ENCODE peak calls at places on chromosome 17, in five cellular contexts. One of them, this sample, is unnamed.
A peak's percentile ranks its signal among the peaks of the same experiment; 100 is the strongest.

GRCh38 chr17:53749178-53749577 is 73.5 kb upstream of the KIF2B start:
- DNase-seq in BE2C: peak; percentile 67
- DNase-seq in heart left ventricle: no peak
- DNase-seq in A673: peak; percentile 40
- DNase-seq in lower lobe of right lung: no peak
- DNase-seq in this sample: no peak

GRCh38 chr17:9957244-9957643 is 52.2 kb upstream of the RCVRN start:
- DNase-seq in BE2C: no peak
- DNase-seq in heart left ventricle: no peak
- DNase-seq in A673: no peak
- DNase-seq in lower lobe of right lung: no peak
- DNase-seq in this sample: no peak

GRCh38 chr17:61862105-61862574 is 1.2 kb downstream of the BRIP1 start:
- DNase-seq in BE2C: no peak
- DNase-seq in heart left ventricle: no peak
- DNase-seq in A673: no peak
- DNase-seq in lower lobe of right lung: no peak
- DNase-seq in this sample: no peak

GRCh38 chr17:57086069-57086930 is 1.3 kb downstream of the AKAP1 start:
- DNase-seq in BE2C: peak; percentile 21
- DNase-seq in heart left ventricle: no peak
- DNase-seq in A673: peak; percentile 40
- DNase-seq in lower lobe of right lung: peak; percentile 58
- DNase-seq in this sample: peak; percentile 28

GRCh38 chr17:65365209-65365608 is 196.2 kb downstream of the AXIN2 start:
- DNase-seq in BE2C: no peak
- DNase-seq in heart left ventricle: no peak
- DNase-seq in A673: peak; percentile 96
- DNase-seq in lower lobe of right lung: no peak
- DNase-seq in this sample: no peak

GRCh38 chr17:41009301-41009760 is 403 bp upstream of the KRTAP3-1 start:
- DNase-seq in BE2C: no peak
- DNase-seq in heart left ventricle: no peak
- DNase-seq in A673: no peak
- DNase-seq in lower lobe of right lung: no peak
- DNase-seq in this sample: no peak

GRCh38 chr17:38464251-38464722 is 36.0 kb downstream of the ARHGAP23 start:
- DNase-seq in BE2C: peak; percentile 73
- DNase-seq in heart left ventricle: peak; percentile 69
- DNase-seq in A673: no peak
- DNase-seq in lower lobe of right lung: no peak
- DNase-seq in this sample: no peak

GRCh38 chr17:49696233-49696761 is 11.5 kb downstream of the SLC35B1 start:
- DNase-seq in BE2C: no peak
- DNase-seq in heart left ventricle: no peak
- DNase-seq in A673: no peak
- DNase-seq in lower lobe of right lung: no peak
- DNase-seq in this sample: no peak

GRCh38 chr17:27319536-27320221 is 25.8 kb downstream of the WSB1 start:
- DNase-seq in BE2C: peak; percentile 18
- DNase-seq in heart left ventricle: peak; percentile 84
- DNase-seq in A673: no peak
- DNase-seq in lower lobe of right lung: peak; percentile 77
- DNase-seq in this sample: no peak

GRCh38 chr17:68777243-68777855 is 176.2 kb upstream of the FAM20A start:
- DNase-seq in BE2C: peak; percentile 40
- DNase-seq in heart left ventricle: peak; percentile 67
- DNase-seq in A673: peak; percentile 97
- DNase-seq in lower lobe of right lung: no peak
- DNase-seq in this sample: peak; percentile 73

GRCh38 chr17:205817-206216 is 24.4 kb upstream of the DOC2B start:
- DNase-seq in BE2C: no peak
- DNase-seq in heart left ventricle: no peak
- DNase-seq in A673: no peak
- DNase-seq in lower lobe of right lung: no peak
- DNase-seq in this sample: no peak

GRCh38 chr17:44444735-44445105 is 55.3 kb upstream of the ITGA2B start:
- DNase-seq in BE2C: no peak
- DNase-seq in heart left ventricle: no peak
- DNase-seq in A673: no peak
- DNase-seq in lower lobe of right lung: no peak
- DNase-seq in this sample: no peak

GRCh38 chr17:63995626-63996025 is 2.5 kb upstream of the PRR29 start:
- DNase-seq in BE2C: no peak
- DNase-seq in heart left ventricle: no peak
- DNase-seq in A673: no peak
- DNase-seq in lower lobe of right lung: peak; percentile 28
- DNase-seq in this sample: no peak

DNA sequence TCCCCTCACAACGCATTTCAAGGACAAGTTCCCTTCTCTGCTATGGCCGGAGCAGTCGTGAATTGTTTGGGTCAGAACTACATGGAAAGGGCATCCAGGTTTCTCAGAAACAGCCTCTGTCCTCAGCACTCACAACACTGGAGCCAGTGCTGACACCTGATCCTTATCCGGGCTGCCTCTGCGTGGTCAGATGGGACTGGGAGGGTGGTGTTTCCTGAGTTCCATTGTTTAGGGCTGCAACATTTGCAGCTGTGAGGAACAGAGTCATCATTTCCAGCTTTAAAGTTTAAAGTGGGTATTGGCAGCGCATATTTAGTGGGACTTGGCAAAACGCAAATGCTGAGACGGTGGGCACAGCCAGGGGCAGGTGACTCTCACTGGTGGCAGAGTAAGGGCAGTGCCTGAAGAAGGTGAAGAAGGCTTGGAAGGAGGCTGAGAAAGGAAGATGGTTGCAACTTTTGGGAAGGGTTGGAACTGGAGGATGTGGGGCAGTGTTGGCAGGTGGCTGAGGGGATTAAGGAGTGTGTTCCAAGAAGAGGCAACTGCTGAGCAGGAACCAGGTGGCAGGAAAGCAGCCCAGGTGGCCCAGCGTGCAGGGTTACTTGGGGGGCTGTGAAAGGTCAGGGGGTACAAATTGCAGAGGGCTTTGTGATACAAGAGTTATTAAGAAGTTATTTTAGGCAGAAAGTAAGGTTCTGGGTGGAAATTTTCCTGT is 28.4 kb downstream of the WSCD1 start:
- DNase-seq in BE2C: no peak
- DNase-seq in heart left ventricle: peak; percentile 70
- DNase-seq in A673: no peak
- DNase-seq in lower lobe of right lung: no peak
- DNase-seq in this sample: peak; percentile 47
- TF ChIP-seq CTCF in BE2C: no peak
- TF ChIP-seq CTCF in heart left ventricle: no peak
- TF ChIP-seq CTCF in A673: no peak
- TF ChIP-seq CTCF in lower lobe of right lung: no peak
- TF ChIP-seq CTCF in this sample: no peak

GRCh38 chr17:2837147-2837561 is 40.9 kb downstream of the RAP1GAP2 start:
- DNase-seq in BE2C: no peak
- DNase-seq in heart left ventricle: no peak
- DNase-seq in A673: no peak
- DNase-seq in lower lobe of right lung: no peak
- DNase-seq in this sample: no peak
- TF ChIP-seq CTCF in BE2C: no peak
- TF ChIP-seq CTCF in heart left ventricle: no peak
- TF ChIP-seq CTCF in A673: no peak
- TF ChIP-seq CTCF in lower lobe of right lung: no peak
- TF ChIP-seq CTCF in this sample: no peak

GRCh38 chr17:16286947-16287562 is 66.2 kb downstream of the CENPV start:
- DNase-seq in BE2C: peak; percentile 82
- DNase-seq in heart left ventricle: peak; percentile 32
- DNase-seq in A673: no peak
- DNase-seq in lower lobe of right lung: no peak
- DNase-seq in this sample: no peak
- TF ChIP-seq CTCF in BE2C: peak; percentile 26
- TF ChIP-seq CTCF in heart left ventricle: no peak
- TF ChIP-seq CTCF in A673: no peak
- TF ChIP-seq CTCF in lower lobe of right lung: peak; percentile 9
- TF ChIP-seq CTCF in this sample: no peak

GRCh38 chr17:21289902-21290571 is 5.5 kb downstream of the MAP2K3 start:
- DNase-seq in BE2C: no peak
- DNase-seq in heart left ventricle: peak; percentile 82
- DNase-seq in A673: no peak
- DNase-seq in lower lobe of right lung: no peak
- DNase-seq in this sample: no peak
- TF ChIP-seq CTCF in BE2C: no peak
- TF ChIP-seq CTCF in heart left ventricle: peak; percentile 9
- TF ChIP-seq CTCF in A673: no peak
- TF ChIP-seq CTCF in lower lobe of right lung: no peak
- TF ChIP-seq CTCF in this sample: no peak

GRCh38 chr17:67488161-67488560 is 111.1 kb downstream of the PITPNC1 start:
- DNase-seq in BE2C: peak; percentile 91
- DNase-seq in heart left ventricle: peak; percentile 43
- DNase-seq in A673: no peak
- DNase-seq in lower lobe of right lung: no peak
- DNase-seq in this sample: no peak
- TF ChIP-seq CTCF in BE2C: no peak
- TF ChIP-seq CTCF in heart left ventricle: no peak
- TF ChIP-seq CTCF in A673: no peak
- TF ChIP-seq CTCF in lower lobe of right lung: no peak
- TF ChIP-seq CTCF in this sample: no peak

DNA sequence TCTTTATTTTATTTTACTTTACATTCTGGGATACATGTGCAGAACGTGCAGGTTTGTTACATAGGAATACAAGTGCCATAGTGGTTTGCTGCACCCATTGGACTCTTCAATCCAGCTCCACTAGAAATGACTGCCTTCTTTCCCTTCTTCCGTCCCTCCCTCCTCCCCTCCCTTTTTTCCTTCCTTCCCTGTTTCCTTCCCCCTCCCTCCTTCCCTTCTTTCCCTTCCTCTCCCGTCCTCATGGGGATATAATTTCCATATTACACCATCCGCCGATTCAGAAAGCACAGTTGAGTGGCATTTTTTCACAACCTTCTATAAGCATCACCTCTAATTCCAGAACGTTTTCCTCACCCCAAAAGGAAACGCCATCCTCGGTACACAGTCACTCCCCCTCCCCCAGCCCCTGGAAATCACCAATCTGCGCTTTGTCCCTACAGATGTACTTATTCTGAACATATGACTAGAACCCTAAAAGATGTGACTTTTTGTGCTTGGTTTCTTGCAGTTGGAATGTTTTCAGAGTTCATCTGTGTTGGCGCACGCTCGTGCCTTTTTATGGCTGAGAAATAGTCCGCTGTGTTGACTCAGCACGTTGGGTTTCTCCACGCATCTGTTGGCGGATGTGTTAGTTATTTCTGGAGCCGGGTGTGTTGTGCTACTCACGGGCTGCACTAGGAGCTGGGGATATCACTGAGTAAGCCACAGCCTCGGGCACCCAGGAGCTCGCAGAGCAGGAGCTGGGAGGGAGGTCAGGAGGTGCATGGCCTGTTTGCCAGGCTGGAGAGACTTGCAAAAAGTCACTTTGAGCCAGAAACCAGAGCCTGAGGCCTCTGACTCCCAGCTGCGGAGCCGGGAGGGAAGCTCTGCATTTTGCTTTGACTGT is 336.4 kb downstream of the SEC14L1 start:
- DNase-seq in BE2C: peak; percentile 93
- DNase-seq in heart left ventricle: peak; percentile 73
- DNase-seq in A673: peak; percentile 43
- DNase-seq in lower lobe of right lung: no peak
- DNase-seq in this sample: no peak
- TF ChIP-seq CTCF in BE2C: no peak
- TF ChIP-seq CTCF in heart left ventricle: no peak
- TF ChIP-seq CTCF in A673: no peak
- TF ChIP-seq CTCF in lower lobe of right lung: no peak
- TF ChIP-seq CTCF in this sample: no peak

GRCh38 chr17:74836691-74837467 is 22.8 kb downstream of the GRIN2C start:
- DNase-seq in BE2C: no peak
- DNase-seq in heart left ventricle: no peak
- DNase-seq in A673: no peak
- DNase-seq in lower lobe of right lung: no peak
- DNase-seq in this sample: no peak

GRCh38 chr17:74838275-74838674 is 21.4 kb downstream of the GRIN2C start:
- DNase-seq in BE2C: no peak
- DNase-seq in heart left ventricle: no peak
- DNase-seq in A673: no peak
- DNase-seq in lower lobe of right lung: no peak
- DNase-seq in this sample: no peak

GRCh38 chr17:74839955-74840354 is 19.7 kb downstream of the GRIN2C start:
- DNase-seq in BE2C: no peak
- DNase-seq in heart left ventricle: no peak
- DNase-seq in A673: no peak
- DNase-seq in lower lobe of right lung: no peak
- DNase-seq in this sample: no peak

GRCh38 chr17:74833501-74834361 is 26.0 kb downstream of the GRIN2C start:
- DNase-seq in BE2C: no peak
- DNase-seq in heart left ventricle: no peak
- DNase-seq in A673: no peak
- DNase-seq in lower lobe of right lung: peak; percentile 63
- DNase-seq in this sample: no peak

GRCh38 chr17:74836191-74836590 is 23.5 kb downstream of the GRIN2C start:
- DNase-seq in BE2C: no peak
- DNase-seq in heart left ventricle: no peak
- DNase-seq in A673: no peak
- DNase-seq in lower lobe of right lung: no peak
- DNase-seq in this sample: no peak
- TF ChIP-seq CTCF in BE2C: no peak
- TF ChIP-seq CTCF in heart left ventricle: no peak
- TF ChIP-seq CTCF in A673: no peak
- TF ChIP-seq CTCF in lower lobe of right lung: no peak
- TF ChIP-seq CTCF in this sample: no peak

DNA sequence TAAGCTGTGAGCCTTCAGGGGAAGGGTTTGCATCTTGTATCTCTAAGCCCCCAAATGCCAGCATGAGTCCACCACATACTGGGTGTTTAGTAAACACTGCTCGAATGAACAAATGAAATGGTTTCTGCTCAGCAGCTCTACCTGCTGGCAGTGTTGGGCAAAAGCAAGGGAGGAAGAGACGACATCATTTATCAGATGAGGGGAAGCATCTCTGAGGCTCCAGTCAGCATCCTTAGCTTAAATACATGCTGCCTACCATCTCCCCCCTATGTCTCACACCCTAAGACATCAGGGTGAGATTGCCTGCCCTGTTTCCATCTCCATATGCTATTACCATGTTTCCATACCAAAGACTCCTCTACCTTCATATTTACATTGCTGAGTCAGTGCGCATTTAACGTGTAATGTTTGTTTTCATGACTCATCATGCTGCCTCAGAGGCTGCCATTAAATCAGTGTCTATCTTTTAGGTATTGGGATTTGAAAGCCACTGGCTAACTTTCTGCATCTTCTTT is 379.8 kb downstream of the UTP18 start:
- DNase-seq in BE2C: peak; percentile 22
- DNase-seq in heart left ventricle: no peak
- DNase-seq in A673: peak; percentile 33
- DNase-seq in lower lobe of right lung: no peak
- DNase-seq in this sample: peak; percentile 49
- TF ChIP-seq CTCF in BE2C: peak; percentile 71
- TF ChIP-seq CTCF in heart left ventricle: peak; percentile 36
- TF ChIP-seq CTCF in A673: peak; percentile 62
- TF ChIP-seq CTCF in lower lobe of right lung: peak; percentile 13
- TF ChIP-seq CTCF in this sample: peak; percentile 44

GRCh38 chr17:16922386-16923096 is 49.4 kb downstream of the TNFRSF13B start:
- DNase-seq in BE2C: no peak
- DNase-seq in heart left ventricle: no peak
- DNase-seq in A673: no peak
- DNase-seq in lower lobe of right lung: no peak
- DNase-seq in this sample: no peak
- TF ChIP-seq CTCF in BE2C: peak; percentile 13
- TF ChIP-seq CTCF in heart left ventricle: no peak
- TF ChIP-seq CTCF in A673: no peak
- TF ChIP-seq CTCF in lower lobe of right lung: no peak
- TF ChIP-seq CTCF in this sample: no peak